ENCODE peak calls at places on chromosomes 2 and 18, in nine cellular contexts. T is H9; A is effector memory CD4-positive, alpha-beta T cell; J is right cardiac atrium; W is spleen; L is SJSA1; P is HAP-1; D is tibial nerve; I is ovary. O is an unnamed sample. For H3K4me1, the result is how much of the 10 kb centered on the place peaks cover.

GRCh38 chr2:95372216-95372829 is 30.2 kb upstream of the FAHD2A start:
- DNase-seq in T (no peak), A (no peak), J (no peak), W (no peak), L (no peak), P (no peak), D (peak), I (no peak), O (no peak)

GRCh38 chr2:67309281-67309680 is 87.9 kb upstream of the ETAA1 start:
- DNase-seq in T (no peak), A (no peak), J (no peak), W (no peak), L (peak), P (no peak), D (no peak), I (no peak), O (no peak)

GRCh38 chr2:99481941-99482340 is 7.9 kb downstream of the REV1 start:
- DNase-seq in T (peak), A (no peak), J (no peak), W (no peak), L (no peak), P (peak), D (no peak), I (no peak), O (no peak)

GRCh38 chr18:31506024-31506742 is 8.2 kb downstream of the DSG2 start:
- DNase-seq in T (no peak), A (no peak), J (no peak), W (no peak), L (no peak), P (no peak), D (no peak), I (no peak), O (no peak)

GRCh38 chr2:54915101-54915500 is 135.2 kb downstream of the RTN4 start:
- DNase-seq in T (no peak), A (no peak), J (no peak), W (no peak), L (no peak), P (no peak), D (no peak), I (no peak), O (no peak)

GRCh38 chr2:75025633-75026380 is 67.4 kb downstream of the POLE4 start:
- DNase-seq in T (no peak), A (no peak), J (no peak), W (no peak), L (no peak), P (no peak), D (no peak), I (no peak), O (no peak)

GRCh38 chr2:170180031-170180566 is 2.2 kb downstream of the MYO3B start:
- DNase-seq in T (no peak), A (no peak), J (no peak), W (no peak), L (no peak), P (no peak), D (no peak), I (no peak), O (no peak)

GRCh38 chr2:7014201-7014640 is 97.0 kb downstream of the RNF144A start:
- DNase-seq in T (no peak), A (no peak), J (no peak), W (peak), L (no peak), P (peak), D (no peak), I (no peak), O (no peak)

GRCh38 chr2:127313359-127313758 is 19.4 kb upstream of the ERCC3 start:
- DNase-seq in T (no peak), A (no peak), J (no peak), W (no peak), L (no peak), P (no peak), D (no peak), I (no peak), O (no peak)

DNA sequence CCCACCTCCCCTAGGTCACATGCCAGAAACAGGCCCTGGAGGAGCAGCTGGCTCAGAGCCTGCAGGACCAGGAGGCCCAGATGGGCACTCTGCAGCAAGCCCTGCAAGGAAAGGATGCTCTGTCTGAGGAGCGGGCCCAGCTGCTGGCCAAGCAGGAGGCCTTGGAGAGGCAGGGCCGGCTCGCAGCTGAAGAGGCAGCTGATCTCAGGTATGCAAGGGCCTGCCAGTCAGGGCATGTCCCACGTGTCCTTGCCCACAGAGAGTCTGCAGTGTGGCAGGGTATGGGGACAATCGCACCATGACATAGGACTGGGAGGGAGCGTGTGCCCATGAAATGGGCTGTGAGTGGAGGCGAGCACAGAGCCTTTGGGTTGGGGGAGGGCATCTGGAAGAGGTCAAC is 39.9 kb downstream of the CROCC2 start:
- DNase-seq in T (no peak), A (no peak), J (no peak), W (peak), L (no peak), P (peak), D (peak), I (peak), O (no peak)
- H3K4me1 ChIP-seq in T (under half), A (under half), J (under half), W (under half), L (under half), P (under half), D (under half), I (under half), O (under half)

GRCh38 chr2:201120500-201120899 is 4.5 kb downstream of the CFLAR start:
- DNase-seq in T (no peak), A (no peak), J (no peak), W (no peak), L (no peak), P (no peak), D (no peak), I (no peak), O (no peak)
- H3K4me1 ChIP-seq in T (under half), A (half or more), J (under half), W (half or more), L (half or more), P (under half), D (under half), I (under half), O (under half)

GRCh38 chr2:47190188-47190818 is 35.2 kb upstream of the STPG4 start:
- DNase-seq in T (no peak), A (no peak), J (no peak), W (no peak), L (peak), P (no peak), D (no peak), I (no peak), O (no peak)
- H3K4me1 ChIP-seq in T (under half), A (under half), J (under half), W (under half), L (half or more), P (under half), D (under half), I (under half), O (under half)

DNA sequence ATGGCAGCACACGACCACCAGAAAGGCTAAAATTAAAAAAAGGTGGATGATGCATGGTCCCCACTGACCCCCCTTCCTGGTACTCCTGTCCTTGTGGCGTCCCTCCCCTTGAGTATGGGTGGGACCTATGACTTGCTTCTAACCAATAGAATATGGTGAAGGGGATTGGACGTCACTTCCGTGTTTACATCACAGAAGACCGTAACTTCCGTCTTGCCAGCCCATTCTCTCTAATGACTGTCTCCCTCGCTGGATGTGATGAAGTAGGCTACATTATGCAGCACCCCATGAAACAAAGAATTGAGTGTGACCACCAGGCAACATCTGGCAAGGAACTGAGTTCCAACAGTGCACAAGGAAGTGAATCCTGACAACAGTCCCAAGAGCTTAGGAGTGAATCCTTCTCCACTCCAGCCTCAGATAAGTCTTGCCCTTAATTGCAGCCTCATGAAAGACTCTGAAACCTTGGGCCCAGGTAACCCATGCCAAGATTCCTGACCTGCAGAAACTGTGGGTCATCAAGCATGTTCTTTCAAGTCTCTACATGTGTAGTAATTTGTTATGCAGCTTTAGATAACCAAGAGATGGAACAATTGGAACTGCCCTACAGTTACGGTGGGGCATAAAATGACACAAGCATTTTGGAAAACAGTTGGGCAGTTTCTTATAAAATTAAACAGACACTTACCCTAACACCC is 80.1 kb upstream of the NPAS2 start:
- DNase-seq in T (no peak), A (no peak), J (no peak), W (no peak), L (no peak), P (no peak), D (no peak), I (no peak), O (no peak)
- H3K4me1 ChIP-seq in T (under half), A (under half), J (under half), W (under half), L (under half), P (under half), D (under half), I (under half), O (under half)

DNA sequence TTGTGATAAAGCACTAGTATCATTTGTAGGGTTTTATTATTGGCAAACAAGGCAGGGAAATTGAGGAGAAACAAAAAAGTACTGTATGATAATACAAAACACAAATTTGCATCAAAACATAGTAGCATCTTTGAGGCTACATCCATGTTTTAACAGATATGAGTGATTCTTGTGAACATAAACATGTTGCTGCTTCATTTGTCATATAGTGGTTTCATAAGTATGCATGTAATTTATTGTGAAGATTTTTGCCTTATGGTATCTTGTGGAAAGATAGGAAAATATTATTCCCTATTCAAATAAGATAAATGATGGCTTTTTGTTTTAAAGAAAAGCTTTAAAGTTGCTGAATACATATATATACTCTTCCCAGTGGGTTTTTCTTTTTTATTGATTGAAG is 60.3 kb downstream of the VRK2 start:
- DNase-seq in T (no peak), A (no peak), J (no peak), W (no peak), L (no peak), P (no peak), D (no peak), I (no peak), O (no peak)
- H3K4me1 ChIP-seq in T (under half), A (under half), J (under half), W (under half), L (under half), P (under half), D (under half), I (under half), O (under half)

GRCh38 chr2:237896941-237897340 is 37.5 kb downstream of the RAMP1 start:
- DNase-seq in T (no peak), A (no peak), J (no peak), W (peak), L (no peak), P (no peak), D (no peak), I (no peak), O (no peak)
- H3K4me1 ChIP-seq in T (under half), A (under half), J (under half), W (under half), L (under half), P (under half), D (under half), I (under half), O (under half)